ENCODE peak calls at places on chromosomes 7 and 10, in ten cellular contexts. R is Calu3; X is head of caudate nucleus; I is chondrocyte; O is fibroblast of the conjunctiva; Q is activated CD8-positive, alpha-beta memory T cell treated with anti-CD3 and anti-CD28 coated beads, Interleukin-2, amount 50 U/mL, for 4 hours; Z is HS-5; B is GM13977; N is nephron progenitor cell; M is SHP77. S is an unnamed sample.

GRCh38 chr7:99293167-99293566 is 20.5 kb downstream of the MYH16 start:
- DNase-seq in R (no peak), X (no peak), I (no peak), O (no peak), Q (no peak), Z (no peak), B (no peak), N (no peak), M (no peak), S (no peak)

GRCh38 chr7:140200102-140200989 is 23.6 kb upstream of the KDM7A start:
- DNase-seq in R (peak), X (peak), I (no peak), O (peak), Q (no peak), Z (peak), B (no peak), N (no peak), M (peak), S (no peak)

GRCh38 chr7:155660758-155661093 is 16.3 kb downstream of the RBM33 start:
- DNase-seq in R (no peak), X (no peak), I (no peak), O (no peak), Q (no peak), Z (no peak), B (peak), N (no peak), M (no peak), S (no peak)

GRCh38 chr7:111827863-111828504 is 265.7 kb upstream of the IMMP2L start:
- DNase-seq in R (no peak), X (no peak), I (no peak), O (no peak), Q (no peak), Z (no peak), B (no peak), N (no peak), M (no peak), S (no peak)

GRCh38 chr7:101363734-101364374 is 1.2 kb downstream of the COL26A1 start:
- DNase-seq in R (peak), X (peak), I (no peak), O (peak), Q (peak), Z (no peak), B (peak), N (peak), M (peak), S (peak)

GRCh38 chr10:102230264-102230860 is 4.3 kb downstream of the ELOVL3 start:
- DNase-seq in R (peak), X (no peak), I (no peak), O (peak), Q (peak), Z (no peak), B (peak), N (peak), M (peak), S (no peak)

GRCh38 chr10:69807696-69808095 is 6.0 kb downstream of the COL13A1 start:
- DNase-seq in R (no peak), X (no peak), I (no peak), O (no peak), Q (no peak), Z (no peak), B (no peak), N (no peak), M (no peak), S (no peak)

GRCh38 chr7:13846386-13846785 is 143.1 kb downstream of the ETV1 start:
- DNase-seq in R (no peak), X (no peak), I (no peak), O (no peak), Q (no peak), Z (no peak), B (no peak), N (no peak), M (no peak), S (no peak)

GRCh38 chr10:100882681-100883321 is 30.0 kb upstream of the SLF2 start:
- DNase-seq in R (no peak), X (no peak), I (no peak), O (peak), Q (no peak), Z (no peak), B (no peak), N (no peak), M (no peak), S (peak)

GRCh38 chr7:74051629-74052410 is 23.8 kb downstream of the ELN start:
- DNase-seq in R (peak), X (no peak), I (peak), O (no peak), Q (no peak), Z (no peak), B (no peak), N (peak), M (peak), S (no peak)

GRCh38 chr7:128743112-128743772 is 4.1 kb downstream of the CALU start:
- DNase-seq in R (no peak), X (no peak), I (no peak), O (no peak), Q (no peak), Z (no peak), B (no peak), N (no peak), M (no peak), S (no peak)

GRCh38 chr7:92057375-92057774 is 76.9 kb downstream of the CYP51A1 start:
- DNase-seq in R (peak), X (no peak), I (no peak), O (no peak), Q (no peak), Z (no peak), B (no peak), N (no peak), M (no peak), S (no peak)

GRCh38 chr7:158828343-158829020 is 827 bp downstream of the ESYT2 start:
- DNase-seq in R (peak), X (peak), I (no peak), O (no peak), Q (peak), Z (no peak), B (peak), N (peak), M (no peak), S (no peak)

S was measured in AG09309.